ENCODE peak calls at places on chromosomes 12 and 14, in five cellular contexts. K is GM12878, I is endothelial cell of umbilical vein, C is A549, S is K562. Q is an unnamed sample.
A peak's percentile ranks its signal among the peaks of the same experiment; 100 is the strongest.

GRCh38 chr12:47766496-47767196 is 6.4 kb upstream of the SLC48A1 start:
- DNase-seq in K (no peak), I (no peak), C (no peak), S (no peak), Q (no peak)

GRCh38 chr14:26484562-26484961 is 113.3 kb downstream of the NOVA1 start:
- DNase-seq in K (no peak), I (no peak), C (no peak), S (no peak), Q (no peak)

GRCh38 chr12:42990387-42990786 is 400.8 kb upstream of the PRICKLE1 start:
- DNase-seq in K (no peak), I (no peak), C (no peak), S (no peak), Q (no peak)

GRCh38 chr14:72476657-72477499 is 417.0 kb downstream of the DPF3 start:
- DNase-seq in K (peak; percentile 100), I (no peak), C (peak; percentile 1), S (no peak), Q (peak; percentile 86)

GRCh38 chr12:40970320-40970907 is 217.7 kb upstream of the PDZRN4 start:
- DNase-seq in K (no peak), I (peak; percentile 12), C (peak; percentile 26), S (peak; percentile 3), Q (peak; percentile 16)

GRCh38 chr12:92324849-92325500 is 179.3 kb upstream of the BTG1 start:
- DNase-seq in K (no peak), I (no peak), C (no peak), S (no peak), Q (no peak)

GRCh38 chr12:46459111-46459510 is 86.5 kb upstream of the SLC38A2 start:
- DNase-seq in K (no peak), I (peak; percentile 74), C (no peak), S (no peak), Q (no peak)

GRCh38 chr12:31507966-31508365 is 83.0 kb downstream of the DENND5B start:
- DNase-seq in K (no peak), I (no peak), C (no peak), S (no peak), Q (no peak)

GRCh38 chr14:93114713-93115068 is 1.0 kb downstream of the ITPK1 start:
- DNase-seq in K (no peak), I (no peak), C (no peak), S (no peak), Q (no peak)

GRCh38 chr14:93115920-93116675 is at the start of gene ITPK1:
- DNase-seq in K (no peak), I (peak; percentile 31), C (peak; percentile 58), S (peak; percentile 66), Q (peak; percentile 77)

GRCh38 chr14:93114068-93114710 is 1.5 kb downstream of the ITPK1 start:
- DNase-seq in K (no peak), I (peak; percentile 8), C (no peak), S (no peak), Q (peak; percentile 26)

GRCh38 chr14:93116676-93117200 is 1.0 kb upstream of the ITPK1 start:
- DNase-seq in K (no peak), I (no peak), C (no peak), S (no peak), Q (no peak)

DNA sequence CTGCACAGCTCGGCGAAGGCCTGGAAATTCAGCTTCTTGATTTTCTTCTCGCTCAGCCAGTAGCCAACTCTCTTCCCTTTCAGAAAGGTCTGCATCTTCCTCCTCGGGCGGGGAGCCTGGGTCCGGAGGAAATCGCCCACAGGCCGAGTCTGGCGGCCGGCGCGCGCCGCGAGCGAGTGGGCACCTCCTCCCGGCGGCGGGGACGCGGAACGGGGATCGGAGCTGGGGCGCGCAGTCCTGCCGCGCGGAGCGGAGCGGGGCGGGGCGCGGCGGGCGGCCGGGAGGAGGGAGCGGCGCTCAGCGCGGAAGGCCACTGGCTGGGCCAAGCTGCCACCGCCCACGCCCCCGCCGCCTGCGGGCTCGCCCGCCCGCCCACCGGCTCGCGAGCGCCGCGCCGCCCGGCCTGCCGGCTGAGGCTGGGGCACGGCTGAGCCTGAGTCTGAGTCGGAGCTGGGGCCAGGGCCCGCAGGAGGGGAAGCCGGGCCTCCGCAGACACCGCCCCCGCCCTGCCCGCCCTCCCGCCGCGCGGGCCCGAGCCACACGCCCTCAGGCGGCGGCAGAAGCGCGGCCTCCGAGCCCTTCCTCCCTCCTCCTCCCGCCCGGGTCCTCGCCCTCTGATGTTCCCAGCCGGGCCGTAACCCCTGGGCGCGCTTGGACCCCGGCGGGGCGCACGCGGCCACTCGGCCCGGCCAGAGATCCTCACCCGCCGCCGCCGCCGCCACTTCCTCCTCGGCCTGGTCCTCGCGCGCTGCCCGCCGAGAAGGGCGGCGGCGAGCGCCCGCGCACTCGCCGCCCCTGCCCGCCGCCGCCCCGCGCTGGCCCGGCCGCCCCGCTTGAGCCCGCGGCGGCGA is 431 bp downstream of the ITPK1 start:
- DNase-seq in K (peak; percentile 33), I (peak; percentile 83), C (peak; percentile 80), S (peak; percentile 85), Q (peak; percentile 91)
- TF ChIP-seq CTCF in K (peak; percentile 1), I (no peak), C (no peak), S (no peak), Q (no peak)

DNA sequence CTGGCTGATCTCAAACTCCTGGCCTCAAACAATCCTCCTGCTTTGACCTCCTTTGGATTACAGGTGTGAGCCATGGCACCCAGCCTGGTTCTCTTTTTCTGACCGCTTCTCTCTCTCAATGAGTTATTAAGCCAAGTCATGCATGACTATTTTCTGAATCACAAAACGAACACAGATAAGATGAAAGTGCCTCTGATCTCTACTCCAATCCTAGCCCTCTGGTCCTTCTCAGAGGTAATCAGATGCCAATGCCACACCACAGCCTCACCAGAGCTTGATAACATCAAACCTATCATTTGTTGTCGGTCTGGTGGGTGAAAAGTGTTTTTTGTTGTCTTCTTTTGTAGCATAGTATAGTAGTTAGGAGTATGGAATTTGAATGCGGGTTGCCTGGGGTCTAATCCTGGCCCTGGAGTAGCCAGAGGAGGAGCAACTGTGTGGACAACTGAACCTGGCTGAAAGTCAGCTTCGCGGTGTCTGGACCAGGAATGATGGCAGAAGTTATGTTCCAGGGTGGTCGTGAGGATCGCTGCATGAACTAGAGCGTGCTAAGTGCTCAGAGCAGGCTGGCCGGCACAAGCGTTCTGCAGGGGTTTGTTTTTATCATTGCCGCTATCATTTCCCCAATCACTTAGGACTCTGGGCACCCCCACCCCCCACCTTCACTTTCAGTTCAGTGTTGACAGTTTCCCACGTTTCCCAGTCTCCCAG is 77.9 kb downstream of the SPRING1 start:
- DNase-seq in K (no peak), I (no peak), C (no peak), S (no peak), Q (no peak)
- TF ChIP-seq MYC in K (no peak), I (no peak), C (no peak), S (no peak), Q (no peak)

GRCh38 chr12:6582196-6582595 is 14.1 kb upstream of the NOP2 start:
- DNase-seq in K (no peak), I (no peak), C (peak; percentile 25), S (no peak), Q (peak; percentile 20)
- TF ChIP-seq CTCF in K (no peak), I (peak; percentile 10), C (peak; percentile 28), S (peak; percentile 7), Q (peak; percentile 40)

GRCh38 chr12:76872415-76872814 is 6.4 kb downstream of the CSRP2 start:
- DNase-seq in K (no peak), I (no peak), C (no peak), S (no peak), Q (no peak)
- TF ChIP-seq MYC in K (no peak), I (no peak), C (no peak), S (no peak), Q (no peak)

Q was measured in NB4.